ENCODE peak calls at places on chromosomes 13 and 19, in eight cellular contexts. One of them, this sample, is unnamed. For H3K9me2, the result is how much of the 10 kb centered on the place peaks cover.

GRCh38 chr19:46759817-46760333 is 13.6 kb upstream of the STRN4 start:
- DNase-seq in HCT116: no peak
- DNase-seq in GM23338: peak
- DNase-seq in GM23248: peak
- DNase-seq in OCI-LY7: no peak
- DNase-seq in MM.1S: no peak
- DNase-seq in PC-3: no peak
- DNase-seq in SK-N-SH: no peak
- DNase-seq in this sample: no peak

GRCh38 chr13:24202215-24202614 is 41.7 kb downstream of the SPATA13 start:
- DNase-seq in HCT116: no peak
- DNase-seq in GM23338: no peak
- DNase-seq in GM23248: no peak
- DNase-seq in OCI-LY7: no peak
- DNase-seq in MM.1S: no peak
- DNase-seq in PC-3: no peak
- DNase-seq in SK-N-SH: no peak
- DNase-seq in this sample: no peak

GRCh38 chr13:75356426-75356825 is 125.5 kb downstream of the TBC1D4 start:
- DNase-seq in HCT116: no peak
- DNase-seq in GM23338: no peak
- DNase-seq in GM23248: no peak
- DNase-seq in OCI-LY7: no peak
- DNase-seq in MM.1S: no peak
- DNase-seq in PC-3: no peak
- DNase-seq in SK-N-SH: no peak
- DNase-seq in this sample: no peak

GRCh38 chr13:74067818-74068217 is 66.4 kb downstream of the KLF12 start:
- DNase-seq in HCT116: no peak
- DNase-seq in GM23338: no peak
- DNase-seq in GM23248: no peak
- DNase-seq in OCI-LY7: no peak
- DNase-seq in MM.1S: no peak
- DNase-seq in PC-3: peak
- DNase-seq in SK-N-SH: no peak
- DNase-seq in this sample: no peak

GRCh38 chr19:7705387-7706187 is 3.7 kb upstream of the FCER2 start:
- DNase-seq in HCT116: no peak
- DNase-seq in GM23338: no peak
- DNase-seq in GM23248: no peak
- DNase-seq in OCI-LY7: peak
- DNase-seq in MM.1S: no peak
- DNase-seq in PC-3: no peak
- DNase-seq in SK-N-SH: no peak
- DNase-seq in this sample: no peak

GRCh38 chr13:61350351-61350750 is 65.3 kb downstream of the PCDH20 start:
- DNase-seq in HCT116: no peak
- DNase-seq in GM23338: no peak
- DNase-seq in GM23248: no peak
- DNase-seq in OCI-LY7: no peak
- DNase-seq in MM.1S: no peak
- DNase-seq in PC-3: no peak
- DNase-seq in SK-N-SH: no peak
- DNase-seq in this sample: no peak

GRCh38 chr19:8489591-8490394 is 12.6 kb downstream of the PRAM1 start:
- DNase-seq in HCT116: no peak
- DNase-seq in GM23338: peak
- DNase-seq in GM23248: no peak
- DNase-seq in OCI-LY7: no peak
- DNase-seq in MM.1S: no peak
- DNase-seq in PC-3: no peak
- DNase-seq in SK-N-SH: no peak
- DNase-seq in this sample: no peak

GRCh38 chr19:33339016-33339749 is 34.3 kb upstream of the CEBPG start:
- DNase-seq in HCT116: no peak
- DNase-seq in GM23338: no peak
- DNase-seq in GM23248: no peak
- DNase-seq in OCI-LY7: no peak
- DNase-seq in MM.1S: no peak
- DNase-seq in PC-3: peak
- DNase-seq in SK-N-SH: no peak
- DNase-seq in this sample: no peak

GRCh38 chr13:23608704-23609413 is 38.6 kb downstream of the TNFRSF19 start:
- DNase-seq in HCT116: no peak
- DNase-seq in GM23338: no peak
- DNase-seq in GM23248: peak
- DNase-seq in OCI-LY7: no peak
- DNase-seq in MM.1S: no peak
- DNase-seq in PC-3: no peak
- DNase-seq in SK-N-SH: peak
- DNase-seq in this sample: no peak

GRCh38 chr13:20105161-20105689 is 55.6 kb downstream of the GJA3 start:
- DNase-seq in HCT116: no peak
- DNase-seq in GM23338: no peak
- DNase-seq in GM23248: no peak
- DNase-seq in OCI-LY7: no peak
- DNase-seq in MM.1S: no peak
- DNase-seq in PC-3: no peak
- DNase-seq in SK-N-SH: no peak
- DNase-seq in this sample: no peak

GRCh38 chr19:33281296-33281926 is 20.9 kb downstream of the CEBPA start:
- DNase-seq in HCT116: no peak
- DNase-seq in GM23338: no peak
- DNase-seq in GM23248: no peak
- DNase-seq in OCI-LY7: no peak
- DNase-seq in MM.1S: no peak
- DNase-seq in PC-3: no peak
- DNase-seq in SK-N-SH: no peak
- DNase-seq in this sample: no peak

GRCh38 chr19:13920940-13921744 is 15.1 kb downstream of the CC2D1A start:
- DNase-seq in HCT116: peak
- DNase-seq in GM23338: peak
- DNase-seq in GM23248: peak
- DNase-seq in OCI-LY7: peak
- DNase-seq in MM.1S: peak
- DNase-seq in PC-3: peak
- DNase-seq in SK-N-SH: peak
- DNase-seq in this sample: no peak

GRCh38 chr13:23567792-23568480 is 2.3 kb upstream of the TNFRSF19 start:
- DNase-seq in HCT116: no peak
- DNase-seq in GM23338: no peak
- DNase-seq in GM23248: no peak
- DNase-seq in OCI-LY7: no peak
- DNase-seq in MM.1S: no peak
- DNase-seq in PC-3: peak
- DNase-seq in SK-N-SH: no peak
- DNase-seq in this sample: no peak

GRCh38 chr13:59746291-59746962 is 417.3 kb downstream of the DIAPH3 start:
- DNase-seq in HCT116: no peak
- DNase-seq in GM23338: no peak
- DNase-seq in GM23248: peak
- DNase-seq in OCI-LY7: no peak
- DNase-seq in MM.1S: peak
- DNase-seq in PC-3: peak
- DNase-seq in SK-N-SH: no peak
- DNase-seq in this sample: no peak

GRCh38 chr13:30142502-30143211 is 164.7 kb downstream of the KATNAL1 start:
- DNase-seq in HCT116: peak
- DNase-seq in GM23338: peak
- DNase-seq in GM23248: peak
- DNase-seq in OCI-LY7: no peak
- DNase-seq in MM.1S: no peak
- DNase-seq in PC-3: peak
- DNase-seq in SK-N-SH: peak
- DNase-seq in this sample: peak

GRCh38 chr19:3536429-3537100 is 2.4 kb upstream of the TEKTIP1 start:
- DNase-seq in HCT116: no peak
- DNase-seq in GM23338: no peak
- DNase-seq in GM23248: no peak
- DNase-seq in OCI-LY7: no peak
- DNase-seq in MM.1S: no peak
- DNase-seq in PC-3: no peak
- DNase-seq in SK-N-SH: peak
- DNase-seq in this sample: no peak

GRCh38 chr13:52615817-52616216 is 26.4 kb upstream of the HNRNPA1L2 start:
- DNase-seq in HCT116: no peak
- DNase-seq in GM23338: no peak
- DNase-seq in GM23248: no peak
- DNase-seq in OCI-LY7: peak
- DNase-seq in MM.1S: peak
- DNase-seq in PC-3: no peak
- DNase-seq in SK-N-SH: no peak
- DNase-seq in this sample: no peak

GRCh38 chr19:49475995-49476880 is 2.2 kb downstream of the FLT3LG start:
- DNase-seq in HCT116: no peak
- DNase-seq in GM23338: peak
- DNase-seq in GM23248: peak
- DNase-seq in OCI-LY7: peak
- DNase-seq in MM.1S: no peak
- DNase-seq in PC-3: no peak
- DNase-seq in SK-N-SH: peak
- DNase-seq in this sample: peak

GRCh38 chr19:41001243-41001971 is 10.3 kb downstream of the CYP2B6 start:
- DNase-seq in HCT116: peak
- DNase-seq in GM23338: peak
- DNase-seq in GM23248: no peak
- DNase-seq in OCI-LY7: no peak
- DNase-seq in MM.1S: no peak
- DNase-seq in PC-3: peak
- DNase-seq in SK-N-SH: no peak
- DNase-seq in this sample: no peak

GRCh38 chr19:35955881-35956634 is 19.9 kb downstream of the LRFN3 start:
- DNase-seq in HCT116: no peak
- DNase-seq in GM23338: no peak
- DNase-seq in GM23248: no peak
- DNase-seq in OCI-LY7: no peak
- DNase-seq in MM.1S: no peak
- DNase-seq in PC-3: no peak
- DNase-seq in SK-N-SH: no peak
- DNase-seq in this sample: no peak

GRCh38 chr19:47035127-47035494 is 13.3 kb downstream of the TMEM160 start:
- DNase-seq in HCT116: no peak
- DNase-seq in GM23338: peak
- DNase-seq in GM23248: peak
- DNase-seq in OCI-LY7: peak
- DNase-seq in MM.1S: no peak
- DNase-seq in PC-3: peak
- DNase-seq in SK-N-SH: peak
- DNase-seq in this sample: no peak

GRCh38 chr13:45398862-45399261 is 19.3 kb downstream of the SLC25A30 start:
- DNase-seq in HCT116: no peak
- DNase-seq in GM23338: no peak
- DNase-seq in GM23248: no peak
- DNase-seq in OCI-LY7: no peak
- DNase-seq in MM.1S: no peak
- DNase-seq in PC-3: no peak
- DNase-seq in SK-N-SH: no peak
- DNase-seq in this sample: no peak
- H3K9me2 ChIP-seq in HCT116: under half
- H3K9me2 ChIP-seq in GM23338: under half
- H3K9me2 ChIP-seq in GM23248: under half
- H3K9me2 ChIP-seq in OCI-LY7: under half
- H3K9me2 ChIP-seq in MM.1S: under half
- H3K9me2 ChIP-seq in PC-3: under half
- H3K9me2 ChIP-seq in SK-N-SH: under half
- H3K9me2 ChIP-seq in this sample: under half

GRCh38 chr19:54257116-54257480 is at the start of gene LILRB5:
- DNase-seq in HCT116: no peak
- DNase-seq in GM23338: no peak
- DNase-seq in GM23248: no peak
- DNase-seq in OCI-LY7: no peak
- DNase-seq in MM.1S: no peak
- DNase-seq in PC-3: no peak
- DNase-seq in SK-N-SH: no peak
- DNase-seq in this sample: no peak
- TF ChIP-seq EZH2phosphoT487 in HCT116: no peak
- TF ChIP-seq EZH2phosphoT487 in GM23338: no peak
- TF ChIP-seq EZH2phosphoT487 in GM23248: no peak
- TF ChIP-seq EZH2phosphoT487 in OCI-LY7: no peak
- TF ChIP-seq EZH2phosphoT487 in MM.1S: no peak
- TF ChIP-seq EZH2phosphoT487 in PC-3: no peak
- TF ChIP-seq EZH2phosphoT487 in SK-N-SH: no peak
- TF ChIP-seq EZH2phosphoT487 in this sample: no peak

GRCh38 chr13:113935523-113935922 is 38.4 kb downstream of the C13orf46 start:
- DNase-seq in HCT116: no peak
- DNase-seq in GM23338: no peak
- DNase-seq in GM23248: no peak
- DNase-seq in OCI-LY7: no peak
- DNase-seq in MM.1S: no peak
- DNase-seq in PC-3: no peak
- DNase-seq in SK-N-SH: peak
- DNase-seq in this sample: no peak
- H3K9me2 ChIP-seq in HCT116: under half
- H3K9me2 ChIP-seq in GM23338: under half
- H3K9me2 ChIP-seq in GM23248: under half
- H3K9me2 ChIP-seq in OCI-LY7: under half
- H3K9me2 ChIP-seq in MM.1S: under half
- H3K9me2 ChIP-seq in PC-3: under half
- H3K9me2 ChIP-seq in SK-N-SH: under half
- H3K9me2 ChIP-seq in this sample: under half

GRCh38 chr13:97436845-97437244 is 2.9 kb downstream of the RAP2A start:
- DNase-seq in HCT116: no peak
- DNase-seq in GM23338: no peak
- DNase-seq in GM23248: no peak
- DNase-seq in OCI-LY7: no peak
- DNase-seq in MM.1S: no peak
- DNase-seq in PC-3: no peak
- DNase-seq in SK-N-SH: no peak
- DNase-seq in this sample: no peak

GRCh38 chr13:97433727-97434416 is at the start of gene RAP2A:
- DNase-seq in HCT116: peak
- DNase-seq in GM23338: peak
- DNase-seq in GM23248: peak
- DNase-seq in OCI-LY7: peak
- DNase-seq in MM.1S: peak
- DNase-seq in PC-3: peak
- DNase-seq in SK-N-SH: peak
- DNase-seq in this sample: peak

GRCh38 chr13:97435794-97436193 is 1.8 kb downstream of the RAP2A start:
- DNase-seq in HCT116: no peak
- DNase-seq in GM23338: no peak
- DNase-seq in GM23248: peak
- DNase-seq in OCI-LY7: peak
- DNase-seq in MM.1S: peak
- DNase-seq in PC-3: no peak
- DNase-seq in SK-N-SH: no peak
- DNase-seq in this sample: no peak

GRCh38 chr13:97434417-97435296 is 688 bp downstream of the RAP2A start:
- DNase-seq in HCT116: no peak
- DNase-seq in GM23338: peak
- DNase-seq in GM23248: peak
- DNase-seq in OCI-LY7: peak
- DNase-seq in MM.1S: peak
- DNase-seq in PC-3: peak
- DNase-seq in SK-N-SH: peak
- DNase-seq in this sample: no peak

DNA sequence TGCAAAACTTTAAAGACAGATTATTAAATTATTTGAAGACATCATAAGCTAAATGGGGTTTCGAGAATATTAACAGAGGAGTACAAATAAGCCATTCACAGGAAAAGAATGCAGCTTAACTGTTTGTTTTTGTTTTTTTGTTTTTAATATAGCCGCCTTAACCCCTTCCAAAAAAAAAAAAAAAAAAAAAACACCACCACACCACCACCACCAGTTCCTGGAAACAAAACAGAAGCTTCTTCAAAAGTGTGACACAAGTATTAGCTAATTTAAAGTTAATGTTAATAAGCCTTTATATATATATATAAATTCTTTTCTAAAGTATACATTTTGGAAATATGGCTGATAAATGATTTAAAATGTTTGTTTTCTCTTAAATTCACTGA is 1.3 kb downstream of the RAP2A start:
- DNase-seq in HCT116: no peak
- DNase-seq in GM23338: no peak
- DNase-seq in GM23248: no peak
- DNase-seq in OCI-LY7: no peak
- DNase-seq in MM.1S: no peak
- DNase-seq in PC-3: no peak
- DNase-seq in SK-N-SH: no peak
- DNase-seq in this sample: no peak
- TF ChIP-seq EZH2phosphoT487 in HCT116: no peak
- TF ChIP-seq EZH2phosphoT487 in GM23338: no peak
- TF ChIP-seq EZH2phosphoT487 in GM23248: no peak
- TF ChIP-seq EZH2phosphoT487 in OCI-LY7: no peak
- TF ChIP-seq EZH2phosphoT487 in MM.1S: no peak
- TF ChIP-seq EZH2phosphoT487 in PC-3: no peak
- TF ChIP-seq EZH2phosphoT487 in SK-N-SH: no peak
- TF ChIP-seq EZH2phosphoT487 in this sample: no peak

This sample was measured in hepatocyte.